ENCODE peak calls at places on chromosomes 3 and 15, in nine cellular contexts. N is KBM-7, P is HT1080, R is cardiac fibroblast, V is myocyte, S is tibial artery, X is omental fat pad, G is left ventricle myocardium superior, U is neural crest cell. C is an unnamed sample.

GRCh38 chr3:55813268-55814097 is 326.4 kb upstream of the WNT5A start:
- DNase-seq in N (no peak), P (no peak), R (no peak), V (no peak), S (no peak), X (no peak), G (no peak), U (no peak), C (no peak)

GRCh38 chr15:61861962-61862361 is 198.3 kb downstream of the VPS13C start:
- DNase-seq in N (no peak), P (no peak), R (no peak), V (no peak), S (no peak), X (no peak), G (no peak), U (no peak), C (no peak)

GRCh38 chr3:160133757-160134156 is 91.5 kb upstream of the C3orf80 start:
- DNase-seq in N (peak), P (peak), R (no peak), V (no peak), S (no peak), X (no peak), G (no peak), U (no peak), C (peak)

GRCh38 chr3:120928991-120929390 is 21.0 kb downstream of the STXBP5L start:
- DNase-seq in N (peak), P (peak), R (peak), V (peak), S (no peak), X (no peak), G (no peak), U (no peak), C (no peak)

GRCh38 chr3:116777181-116777840 is 67.7 kb downstream of the TUSC7 start:
- DNase-seq in N (no peak), P (no peak), R (no peak), V (peak), S (no peak), X (no peak), G (no peak), U (no peak), C (peak)

GRCh38 chr3:124700880-124701684 is 29.2 kb upstream of the UMPS start:
- DNase-seq in N (no peak), P (peak), R (peak), V (no peak), S (no peak), X (no peak), G (no peak), U (no peak), C (peak)

GRCh38 chr3:155651489-155652223 is 93.2 kb downstream of the PLCH1 start:
- DNase-seq in N (no peak), P (no peak), R (no peak), V (no peak), S (no peak), X (no peak), G (no peak), U (no peak), C (no peak)

GRCh38 chr3:174863488-174863887 is 4.4 kb downstream of the NAALADL2 start:
- DNase-seq in N (no peak), P (no peak), R (no peak), V (peak), S (no peak), X (no peak), G (no peak), U (no peak), C (no peak)

GRCh38 chr3:175601521-175601920 is 742.4 kb downstream of the NAALADL2 start:
- DNase-seq in N (no peak), P (no peak), R (peak), V (no peak), S (no peak), X (no peak), G (no peak), U (no peak), C (no peak)

GRCh38 chr3:98917608-98918007 is 16.1 kb upstream of the DCBLD2 start:
- DNase-seq in N (no peak), P (no peak), R (no peak), V (no peak), S (no peak), X (no peak), G (no peak), U (no peak), C (no peak)

GRCh38 chr3:33831053-33831452 is 32.6 kb downstream of the PDCD6IP start:
- DNase-seq in N (no peak), P (peak), R (peak), V (no peak), S (no peak), X (no peak), G (no peak), U (no peak), C (peak)

GRCh38 chr3:154164387-154164786 is 43.2 kb downstream of the ARHGEF26 start:
- DNase-seq in N (no peak), P (no peak), R (no peak), V (no peak), S (no peak), X (no peak), G (no peak), U (no peak), C (no peak)

GRCh38 chr3:134231131-134231530 is 19.5 kb downstream of the RYK start:
- DNase-seq in N (no peak), P (no peak), R (no peak), V (no peak), S (no peak), X (no peak), G (no peak), U (no peak), C (no peak)

GRCh38 chr3:36135863-36136262 is 244.4 kb upstream of the STAC start:
- DNase-seq in N (no peak), P (no peak), R (no peak), V (no peak), S (no peak), X (no peak), G (no peak), U (no peak), C (no peak)

GRCh38 chr15:56537881-56538280 is 72.9 kb upstream of the MNS1 start:
- DNase-seq in N (no peak), P (no peak), R (peak), V (peak), S (no peak), X (no peak), G (peak), U (no peak), C (peak)

GRCh38 chr3:150149651-150150051 is 179.0 kb upstream of the PFN2 start:
- DNase-seq in N (no peak), P (peak), R (peak), V (peak), S (no peak), X (no peak), G (peak), U (no peak), C (peak)

GRCh38 chr3:179074656-179075055 is 3.0 kb upstream of the ZMAT3 start:
- DNase-seq in N (peak), P (no peak), R (no peak), V (no peak), S (no peak), X (no peak), G (no peak), U (no peak), C (no peak)

GRCh38 chr3:128587391-128587790 is 63.2 kb downstream of the RPN1 start:
- DNase-seq in N (no peak), P (no peak), R (no peak), V (no peak), S (no peak), X (no peak), G (no peak), U (no peak), C (no peak)

GRCh38 chr3:157531771-157532170 is 28.6 kb upstream of the VEPH1 start:
- DNase-seq in N (no peak), P (peak), R (peak), V (peak), S (no peak), X (no peak), G (no peak), U (no peak), C (peak)

GRCh38 chr3:195285403-195285802 is 14.4 kb upstream of the XXYLT1 start:
- DNase-seq in N (no peak), P (no peak), R (no peak), V (no peak), S (no peak), X (no peak), G (no peak), U (no peak), C (no peak)

GRCh38 chr3:146464005-146464595 is 5.3 kb downstream of the PLSCR2 start:
- DNase-seq in N (no peak), P (peak), R (peak), V (no peak), S (no peak), X (no peak), G (no peak), U (no peak), C (peak)

GRCh38 chr3:30282052-30282708 is 324.2 kb upstream of the TGFBR2 start:
- DNase-seq in N (no peak), P (peak), R (peak), V (peak), S (no peak), X (no peak), G (no peak), U (no peak), C (peak)

GRCh38 chr15:89445553-89445952 is 50.8 kb downstream of the RHCG start:
- DNase-seq in N (no peak), P (no peak), R (no peak), V (no peak), S (no peak), X (no peak), G (no peak), U (no peak), C (no peak)

GRCh38 chr3:103906304-103906703 is 1460.4 kb upstream of the ALCAM start:
- DNase-seq in N (no peak), P (no peak), R (no peak), V (no peak), S (no peak), X (no peak), G (no peak), U (no peak), C (no peak)

GRCh38 chr3:87006844-87007439 is 16.0 kb upstream of the VGLL3 start:
- DNase-seq in N (no peak), P (no peak), R (peak), V (no peak), S (no peak), X (no peak), G (no peak), U (no peak), C (peak)

GRCh38 chr3:6437631-6438030 is 423.3 kb upstream of the GRM7 start:
- DNase-seq in N (no peak), P (no peak), R (no peak), V (no peak), S (no peak), X (no peak), G (no peak), U (no peak), C (no peak)

GRCh38 chr15:93044301-93045190 is 44.5 kb downstream of the RGMA start:
- DNase-seq in N (no peak), P (no peak), R (no peak), V (no peak), S (no peak), X (no peak), G (no peak), U (no peak), C (no peak)

GRCh38 chr3:45017826-45018225 is 8.3 kb upstream of the CLEC3B start:
- DNase-seq in N (no peak), P (no peak), R (no peak), V (no peak), S (no peak), X (no peak), G (no peak), U (no peak), C (no peak)

GRCh38 chr15:29438714-29439076 is 169.1 kb upstream of the NSMCE3 start:
- DNase-seq in N (no peak), P (no peak), R (no peak), V (no peak), S (no peak), X (no peak), G (no peak), U (no peak), C (no peak)

C was measured in LHCN-M2.